ENCODE peak calls at places on chromosomes 2 and 18, in ten cellular contexts. One of them, this sample, is unnamed.

GRCh38 chr2:11775384-11775783 is 29.0 kb downstream of the LPIN1 start:
- DNase-seq in GM23338: no peak
- DNase-seq in breast epithelium: no peak
- DNase-seq in transverse colon: no peak
- DNase-seq in endothelial cell of umbilical vein: peak
- DNase-seq in GM12878: peak
- DNase-seq in HCT116: no peak
- DNase-seq in HepG2: no peak
- DNase-seq in K562: no peak
- DNase-seq in upper lobe of left lung: no peak
- DNase-seq in this sample: no peak

GRCh38 chr2:102064679-102065674 is 73.2 kb downstream of the IL1R2 start:
- DNase-seq in GM23338: no peak
- DNase-seq in breast epithelium: no peak
- DNase-seq in transverse colon: no peak
- DNase-seq in endothelial cell of umbilical vein: no peak
- DNase-seq in GM12878: no peak
- DNase-seq in HCT116: no peak
- DNase-seq in HepG2: peak
- DNase-seq in K562: peak
- DNase-seq in upper lobe of left lung: no peak
- DNase-seq in this sample: no peak

GRCh38 chr2:27729198-27729597 is 42.3 kb upstream of the MRPL33 start:
- DNase-seq in GM23338: no peak
- DNase-seq in breast epithelium: no peak
- DNase-seq in transverse colon: no peak
- DNase-seq in endothelial cell of umbilical vein: no peak
- DNase-seq in GM12878: no peak
- DNase-seq in HCT116: no peak
- DNase-seq in HepG2: no peak
- DNase-seq in K562: no peak
- DNase-seq in upper lobe of left lung: no peak
- DNase-seq in this sample: no peak

GRCh38 chr18:78979682-78980278 is at the start of gene SALL3:
- DNase-seq in GM23338: peak
- DNase-seq in breast epithelium: no peak
- DNase-seq in transverse colon: no peak
- DNase-seq in endothelial cell of umbilical vein: no peak
- DNase-seq in GM12878: no peak
- DNase-seq in HCT116: no peak
- DNase-seq in HepG2: no peak
- DNase-seq in K562: no peak
- DNase-seq in upper lobe of left lung: peak
- DNase-seq in this sample: no peak

GRCh38 chr2:232480201-232481190 is 7.1 kb downstream of the ECEL1 start:
- DNase-seq in GM23338: no peak
- DNase-seq in breast epithelium: peak
- DNase-seq in transverse colon: no peak
- DNase-seq in endothelial cell of umbilical vein: no peak
- DNase-seq in GM12878: no peak
- DNase-seq in HCT116: no peak
- DNase-seq in HepG2: no peak
- DNase-seq in K562: no peak
- DNase-seq in upper lobe of left lung: peak
- DNase-seq in this sample: no peak

GRCh38 chr2:218458598-218458997 is 39.7 kb downstream of the VIL1 start:
- DNase-seq in GM23338: no peak
- DNase-seq in breast epithelium: no peak
- DNase-seq in transverse colon: no peak
- DNase-seq in endothelial cell of umbilical vein: no peak
- DNase-seq in GM12878: no peak
- DNase-seq in HCT116: no peak
- DNase-seq in HepG2: no peak
- DNase-seq in K562: no peak
- DNase-seq in upper lobe of left lung: no peak
- DNase-seq in this sample: no peak

GRCh38 chr18:39635966-39636365 is 2070.4 kb upstream of the CELF4 start:
- DNase-seq in GM23338: no peak
- DNase-seq in breast epithelium: no peak
- DNase-seq in transverse colon: no peak
- DNase-seq in endothelial cell of umbilical vein: no peak
- DNase-seq in GM12878: no peak
- DNase-seq in HCT116: no peak
- DNase-seq in HepG2: no peak
- DNase-seq in K562: no peak
- DNase-seq in upper lobe of left lung: no peak
- DNase-seq in this sample: no peak

GRCh38 chr2:19971691-19972090 is 18.2 kb downstream of the WDR35 start:
- DNase-seq in GM23338: no peak
- DNase-seq in breast epithelium: no peak
- DNase-seq in transverse colon: no peak
- DNase-seq in endothelial cell of umbilical vein: peak
- DNase-seq in GM12878: no peak
- DNase-seq in HCT116: no peak
- DNase-seq in HepG2: no peak
- DNase-seq in K562: no peak
- DNase-seq in upper lobe of left lung: no peak
- DNase-seq in this sample: no peak

GRCh38 chr2:107808023-107808422 is 18.7 kb upstream of the RGPD4 start:
- DNase-seq in GM23338: no peak
- DNase-seq in breast epithelium: no peak
- DNase-seq in transverse colon: no peak
- DNase-seq in endothelial cell of umbilical vein: no peak
- DNase-seq in GM12878: no peak
- DNase-seq in HCT116: no peak
- DNase-seq in HepG2: no peak
- DNase-seq in K562: no peak
- DNase-seq in upper lobe of left lung: no peak
- DNase-seq in this sample: no peak

GRCh38 chr2:40360652-40361051 is 91.2 kb downstream of the SLC8A1 start:
- DNase-seq in GM23338: no peak
- DNase-seq in breast epithelium: no peak
- DNase-seq in transverse colon: no peak
- DNase-seq in endothelial cell of umbilical vein: no peak
- DNase-seq in GM12878: no peak
- DNase-seq in HCT116: no peak
- DNase-seq in HepG2: no peak
- DNase-seq in K562: no peak
- DNase-seq in upper lobe of left lung: no peak
- DNase-seq in this sample: no peak

GRCh38 chr18:79954791-79955190 is 3.3 kb upstream of the SLC66A2 start:
- DNase-seq in GM23338: no peak
- DNase-seq in breast epithelium: peak
- DNase-seq in transverse colon: peak
- DNase-seq in endothelial cell of umbilical vein: no peak
- DNase-seq in GM12878: no peak
- DNase-seq in HCT116: no peak
- DNase-seq in HepG2: no peak
- DNase-seq in K562: no peak
- DNase-seq in upper lobe of left lung: no peak
- DNase-seq in this sample: no peak

GRCh38 chr18:48797841-48798255 is 152.9 kb downstream of the SMAD7 start:
- DNase-seq in GM23338: no peak
- DNase-seq in breast epithelium: no peak
- DNase-seq in transverse colon: peak
- DNase-seq in endothelial cell of umbilical vein: no peak
- DNase-seq in GM12878: no peak
- DNase-seq in HCT116: no peak
- DNase-seq in HepG2: no peak
- DNase-seq in K562: peak
- DNase-seq in upper lobe of left lung: peak
- DNase-seq in this sample: no peak

GRCh38 chr2:18856766-18857165 is 267.4 kb upstream of the NT5C1B start:
- DNase-seq in GM23338: no peak
- DNase-seq in breast epithelium: no peak
- DNase-seq in transverse colon: no peak
- DNase-seq in endothelial cell of umbilical vein: no peak
- DNase-seq in GM12878: no peak
- DNase-seq in HCT116: no peak
- DNase-seq in HepG2: no peak
- DNase-seq in K562: no peak
- DNase-seq in upper lobe of left lung: no peak
- DNase-seq in this sample: no peak

GRCh38 chr2:142144547-142144946 is 13.7 kb upstream of the LRP1B start:
- DNase-seq in GM23338: no peak
- DNase-seq in breast epithelium: no peak
- DNase-seq in transverse colon: no peak
- DNase-seq in endothelial cell of umbilical vein: no peak
- DNase-seq in GM12878: no peak
- DNase-seq in HCT116: no peak
- DNase-seq in HepG2: no peak
- DNase-seq in K562: no peak
- DNase-seq in upper lobe of left lung: no peak
- DNase-seq in this sample: no peak

GRCh38 chr2:80136338-80136737 is 168.2 kb downstream of the LRRTM1 start:
- DNase-seq in GM23338: no peak
- DNase-seq in breast epithelium: no peak
- DNase-seq in transverse colon: no peak
- DNase-seq in endothelial cell of umbilical vein: no peak
- DNase-seq in GM12878: no peak
- DNase-seq in HCT116: no peak
- DNase-seq in HepG2: no peak
- DNase-seq in K562: no peak
- DNase-seq in upper lobe of left lung: no peak
- DNase-seq in this sample: no peak

GRCh38 chr2:72150157-72150960 is 2.7 kb upstream of the CYP26B1 start:
- DNase-seq in GM23338: peak
- DNase-seq in breast epithelium: peak
- DNase-seq in transverse colon: peak
- DNase-seq in endothelial cell of umbilical vein: peak
- DNase-seq in GM12878: peak
- DNase-seq in HCT116: peak
- DNase-seq in HepG2: peak
- DNase-seq in K562: peak
- DNase-seq in upper lobe of left lung: no peak
- DNase-seq in this sample: peak

GRCh38 chr2:41963661-41964525 is 83.9 kb upstream of the PKDCC start:
- DNase-seq in GM23338: peak
- DNase-seq in breast epithelium: no peak
- DNase-seq in transverse colon: peak
- DNase-seq in endothelial cell of umbilical vein: peak
- DNase-seq in GM12878: no peak
- DNase-seq in HCT116: no peak
- DNase-seq in HepG2: peak
- DNase-seq in K562: no peak
- DNase-seq in upper lobe of left lung: no peak
- DNase-seq in this sample: no peak

GRCh38 chr2:138373993-138374408 is 127.6 kb upstream of the SPOPL start:
- DNase-seq in GM23338: peak
- DNase-seq in breast epithelium: no peak
- DNase-seq in transverse colon: no peak
- DNase-seq in endothelial cell of umbilical vein: peak
- DNase-seq in GM12878: peak
- DNase-seq in HCT116: peak
- DNase-seq in HepG2: peak
- DNase-seq in K562: peak
- DNase-seq in upper lobe of left lung: no peak
- DNase-seq in this sample: no peak

GRCh38 chr18:49112664-49113063 is 161.9 kb upstream of the SMAD7 start:
- DNase-seq in GM23338: no peak
- DNase-seq in breast epithelium: no peak
- DNase-seq in transverse colon: no peak
- DNase-seq in endothelial cell of umbilical vein: no peak
- DNase-seq in GM12878: no peak
- DNase-seq in HCT116: no peak
- DNase-seq in HepG2: no peak
- DNase-seq in K562: no peak
- DNase-seq in upper lobe of left lung: no peak
- DNase-seq in this sample: no peak

DNA sequence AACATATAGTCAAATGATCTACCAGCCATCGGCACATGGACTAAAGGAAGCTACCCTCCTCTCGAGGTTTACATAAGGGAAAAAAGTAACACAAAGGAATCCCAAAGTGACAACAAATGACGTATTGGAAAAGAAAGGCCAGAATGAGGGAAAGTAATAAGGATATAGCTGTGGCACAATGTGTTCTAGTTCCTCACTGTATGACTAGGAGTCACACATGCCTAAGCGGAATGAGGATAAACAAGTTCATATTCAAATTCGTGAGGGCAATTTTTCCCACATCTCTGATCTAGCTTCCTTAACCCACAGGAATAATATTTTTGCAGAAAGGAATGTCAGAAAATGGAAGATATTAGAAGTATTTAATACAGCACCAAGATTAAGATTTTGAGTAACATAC is 162.3 kb upstream of the PID1 start:
- DNase-seq in GM23338: no peak
- DNase-seq in breast epithelium: no peak
- DNase-seq in transverse colon: no peak
- DNase-seq in endothelial cell of umbilical vein: no peak
- DNase-seq in GM12878: no peak
- DNase-seq in HCT116: no peak
- DNase-seq in HepG2: no peak
- DNase-seq in K562: no peak
- DNase-seq in upper lobe of left lung: no peak
- DNase-seq in this sample: no peak
- TF ChIP-seq POLR2AphosphoS5 in GM23338: no peak
- TF ChIP-seq POLR2AphosphoS5 in breast epithelium: no peak
- TF ChIP-seq POLR2AphosphoS5 in transverse colon: no peak
- TF ChIP-seq POLR2AphosphoS5 in endothelial cell of umbilical vein: no peak
- TF ChIP-seq POLR2AphosphoS5 in GM12878: no peak
- TF ChIP-seq POLR2AphosphoS5 in HCT116: no peak
- TF ChIP-seq POLR2AphosphoS5 in HepG2: no peak
- TF ChIP-seq POLR2AphosphoS5 in K562: no peak
- TF ChIP-seq POLR2AphosphoS5 in upper lobe of left lung: no peak
- TF ChIP-seq POLR2AphosphoS5 in this sample: no peak

GRCh38 chr18:55478301-55478660 is 109.7 kb downstream of the TCF4 start:
- DNase-seq in GM23338: no peak
- DNase-seq in breast epithelium: no peak
- DNase-seq in transverse colon: no peak
- DNase-seq in endothelial cell of umbilical vein: no peak
- DNase-seq in GM12878: no peak
- DNase-seq in HCT116: no peak
- DNase-seq in HepG2: no peak
- DNase-seq in K562: no peak
- DNase-seq in upper lobe of left lung: no peak
- DNase-seq in this sample: no peak
- H3K4me3 ChIP-seq in GM23338: no peak
- H3K4me3 ChIP-seq in breast epithelium: peak
- H3K4me3 ChIP-seq in transverse colon: no peak
- H3K4me3 ChIP-seq in endothelial cell of umbilical vein: no peak
- H3K4me3 ChIP-seq in GM12878: no peak
- H3K4me3 ChIP-seq in HCT116: no peak
- H3K4me3 ChIP-seq in HepG2: no peak
- H3K4me3 ChIP-seq in K562: no peak
- H3K4me3 ChIP-seq in upper lobe of left lung: peak
- H3K4me3 ChIP-seq in this sample: peak

GRCh38 chr2:26503238-26503880 is 25.4 kb upstream of the OTOF start:
- DNase-seq in GM23338: peak
- DNase-seq in breast epithelium: peak
- DNase-seq in transverse colon: peak
- DNase-seq in endothelial cell of umbilical vein: peak
- DNase-seq in GM12878: no peak
- DNase-seq in HCT116: peak
- DNase-seq in HepG2: peak
- DNase-seq in K562: peak
- DNase-seq in upper lobe of left lung: peak
- DNase-seq in this sample: peak
- TF ChIP-seq POLR2AphosphoS5 in GM23338: peak
- TF ChIP-seq POLR2AphosphoS5 in breast epithelium: no peak
- TF ChIP-seq POLR2AphosphoS5 in transverse colon: no peak
- TF ChIP-seq POLR2AphosphoS5 in endothelial cell of umbilical vein: no peak
- TF ChIP-seq POLR2AphosphoS5 in GM12878: no peak
- TF ChIP-seq POLR2AphosphoS5 in HCT116: peak
- TF ChIP-seq POLR2AphosphoS5 in HepG2: no peak
- TF ChIP-seq POLR2AphosphoS5 in K562: no peak
- TF ChIP-seq POLR2AphosphoS5 in upper lobe of left lung: no peak
- TF ChIP-seq POLR2AphosphoS5 in this sample: no peak

GRCh38 chr2:55916473-55917049 is 7.0 kb downstream of the EFEMP1 start:
- DNase-seq in GM23338: no peak
- DNase-seq in breast epithelium: no peak
- DNase-seq in transverse colon: no peak
- DNase-seq in endothelial cell of umbilical vein: peak
- DNase-seq in GM12878: no peak
- DNase-seq in HCT116: no peak
- DNase-seq in HepG2: no peak
- DNase-seq in K562: no peak
- DNase-seq in upper lobe of left lung: no peak
- DNase-seq in this sample: no peak
- H3K4me3 ChIP-seq in GM23338: no peak
- H3K4me3 ChIP-seq in breast epithelium: no peak
- H3K4me3 ChIP-seq in transverse colon: no peak
- H3K4me3 ChIP-seq in endothelial cell of umbilical vein: peak
- H3K4me3 ChIP-seq in GM12878: no peak
- H3K4me3 ChIP-seq in HCT116: no peak
- H3K4me3 ChIP-seq in HepG2: no peak
- H3K4me3 ChIP-seq in K562: no peak
- H3K4me3 ChIP-seq in upper lobe of left lung: no peak
- H3K4me3 ChIP-seq in this sample: no peak